ENCODE peak calls at places on chromosomes 13 and 19, in seven cellular contexts. Z is effector memory CD4-positive, alpha-beta T cell; Y is Caco-2; D is thoracic aorta; G is colonic mucosa; V is SK-N-SH; U is heart left ventricle. R is an unnamed sample. For H3K9me3, the result is how much of the 10 kb centered on the place peaks cover.

GRCh38 chr13:49859568-49859967 is 67.1 kb upstream of the KPNA3 start:
- DNase-seq in Z (no peak), Y (no peak), D (no peak), G (no peak), V (no peak), U (no peak), R (no peak)

GRCh38 chr13:80399340-80400163 is 58.6 kb upstream of the SPRY2 start:
- DNase-seq in Z (no peak), Y (no peak), D (no peak), G (no peak), V (no peak), U (no peak), R (peak)

GRCh38 chr19:53908106-53908932 is 759 bp upstream of the CACNG7 start:
- DNase-seq in Z (no peak), Y (no peak), D (no peak), G (peak), V (peak), U (peak), R (peak)

GRCh38 chr13:83890358-83890757 is 8.1 kb upstream of the SLITRK1 start:
- DNase-seq in Z (no peak), Y (no peak), D (no peak), G (no peak), V (no peak), U (no peak), R (no peak)

GRCh38 chr13:39789451-39789850 is 134.0 kb downstream of the COG6 start:
- DNase-seq in Z (no peak), Y (no peak), D (no peak), G (no peak), V (no peak), U (no peak), R (no peak)

GRCh38 chr13:39144941-39145533 is 106.8 kb downstream of the NHLRC3 start:
- DNase-seq in Z (no peak), Y (peak), D (no peak), G (peak), V (peak), U (peak), R (peak)

GRCh38 chr19:51366050-51366998 is at the start of gene ETFB:
- DNase-seq in Z (peak), Y (peak), D (peak), G (peak), V (peak), U (peak), R (peak)

GRCh38 chr13:109494955-109495354 is 291.4 kb downstream of the IRS2 start:
- DNase-seq in Z (no peak), Y (no peak), D (no peak), G (no peak), V (peak), U (no peak), R (no peak)

GRCh38 chr19:18091217-18091608 is 4.5 kb upstream of the IL12RB1 start:
- DNase-seq in Z (peak), Y (no peak), D (no peak), G (peak), V (no peak), U (peak), R (peak)

GRCh38 chr13:76425930-76426329 is 460.3 kb downstream of the KCTD12 start:
- DNase-seq in Z (no peak), Y (no peak), D (no peak), G (no peak), V (no peak), U (no peak), R (peak)

GRCh38 chr13:99250977-99251825 is 7.0 kb downstream of the GPR18 start:
- DNase-seq in Z (no peak), Y (no peak), D (no peak), G (no peak), V (no peak), U (no peak), R (no peak)

GRCh38 chr19:10501971-10502523 is 1.1 kb downstream of the KEAP1 start:
- DNase-seq in Z (no peak), Y (no peak), D (peak), G (peak), V (peak), U (peak), R (peak)

GRCh38 chr19:38577826-38578225 is 39.9 kb downstream of the MAP4K1 start:
- DNase-seq in Z (no peak), Y (no peak), D (no peak), G (no peak), V (peak), U (no peak), R (no peak)

GRCh38 chr13:103287659-103288058 is 221.4 kb upstream of the SLC10A2 start:
- DNase-seq in Z (no peak), Y (no peak), D (no peak), G (no peak), V (no peak), U (no peak), R (no peak)

GRCh38 chr19:2291185-2291751 is 9.3 kb upstream of the PEAK3 start:
- DNase-seq in Z (no peak), Y (no peak), D (no peak), G (no peak), V (peak), U (no peak), R (no peak)

GRCh38 chr13:31860002-31860401 is 120.7 kb downstream of the RXFP2 start:
- DNase-seq in Z (no peak), Y (no peak), D (no peak), G (no peak), V (peak), U (peak), R (no peak)

GRCh38 chr13:100510208-100510997 is 78.2 kb downstream of the GGACT start:
- DNase-seq in Z (no peak), Y (no peak), D (no peak), G (no peak), V (peak), U (no peak), R (no peak)

GRCh38 chr19:19491321-19492025 is 23.9 kb downstream of the TSSK6 start:
- DNase-seq in Z (no peak), Y (no peak), D (no peak), G (no peak), V (no peak), U (no peak), R (peak)

GRCh38 chr19:43616306-43616705 is 3.1 kb downstream of the ZNF428 start:
- DNase-seq in Z (no peak), Y (no peak), D (no peak), G (no peak), V (no peak), U (no peak), R (no peak)

GRCh38 chr19:46755077-46755852 is 9.0 kb upstream of the STRN4 start:
- DNase-seq in Z (no peak), Y (no peak), D (no peak), G (no peak), V (no peak), U (peak), R (no peak)

GRCh38 chr19:1856698-1857603 is 6.4 kb downstream of the KLF16 start:
- DNase-seq in Z (no peak), Y (no peak), D (peak), G (peak), V (peak), U (peak), R (peak)

GRCh38 chr19:1470864-1471513 is 8.0 kb downstream of the C19orf25 start:
- DNase-seq in Z (no peak), Y (peak), D (no peak), G (no peak), V (no peak), U (no peak), R (no peak)

GRCh38 chr13:110212529-110212928 is 94.4 kb downstream of the COL4A1 start:
- DNase-seq in Z (no peak), Y (no peak), D (no peak), G (no peak), V (no peak), U (no peak), R (no peak)

GRCh38 chr13:86986448-86986847 is 684.7 kb upstream of the SLITRK5 start:
- DNase-seq in Z (no peak), Y (no peak), D (no peak), G (no peak), V (no peak), U (no peak), R (no peak)

GRCh38 chr13:111225184-111225583 is 95.3 kb upstream of the TEX29 start:
- DNase-seq in Z (no peak), Y (no peak), D (no peak), G (no peak), V (no peak), U (no peak), R (no peak)

GRCh38 chr13:48891586-48891985 is 84.1 kb upstream of the FNDC3A start:
- DNase-seq in Z (no peak), Y (no peak), D (no peak), G (no peak), V (no peak), U (no peak), R (no peak)

GRCh38 chr19:17863520-17864182 is 3.9 kb downstream of the RPL18A start:
- DNase-seq in Z (no peak), Y (no peak), D (no peak), G (no peak), V (peak), U (no peak), R (no peak)

GRCh38 chr13:94994506-94994905 is 282.2 kb upstream of the SOX21 start:
- DNase-seq in Z (no peak), Y (no peak), D (no peak), G (no peak), V (no peak), U (no peak), R (no peak)

GRCh38 chr13:97978661-97979450 is 25.4 kb downstream of the IPO5 start:
- DNase-seq in Z (no peak), Y (no peak), D (no peak), G (no peak), V (no peak), U (no peak), R (no peak)

GRCh38 chr19:10603873-10604459 is 16.9 kb upstream of the AP1M2 start:
- DNase-seq in Z (no peak), Y (no peak), D (no peak), G (no peak), V (peak), U (no peak), R (no peak)

GRCh38 chr13:97344250-97345175 is 89.5 kb upstream of the RAP2A start:
- DNase-seq in Z (peak), Y (peak), D (no peak), G (peak), V (peak), U (peak), R (peak)

GRCh38 chr13:22040810-22041364 is 370.0 kb downstream of the FGF9 start:
- DNase-seq in Z (no peak), Y (peak), D (no peak), G (no peak), V (no peak), U (no peak), R (no peak)

GRCh38 chr19:31340059-31341025 is 8.9 kb downstream of the TSHZ3 start:
- DNase-seq in Z (peak), Y (no peak), D (no peak), G (no peak), V (peak), U (no peak), R (no peak)

GRCh38 chr13:48487968-48488367 is 44.9 kb downstream of the RCBTB2 start:
- DNase-seq in Z (no peak), Y (no peak), D (no peak), G (no peak), V (no peak), U (no peak), R (no peak)

DNA sequence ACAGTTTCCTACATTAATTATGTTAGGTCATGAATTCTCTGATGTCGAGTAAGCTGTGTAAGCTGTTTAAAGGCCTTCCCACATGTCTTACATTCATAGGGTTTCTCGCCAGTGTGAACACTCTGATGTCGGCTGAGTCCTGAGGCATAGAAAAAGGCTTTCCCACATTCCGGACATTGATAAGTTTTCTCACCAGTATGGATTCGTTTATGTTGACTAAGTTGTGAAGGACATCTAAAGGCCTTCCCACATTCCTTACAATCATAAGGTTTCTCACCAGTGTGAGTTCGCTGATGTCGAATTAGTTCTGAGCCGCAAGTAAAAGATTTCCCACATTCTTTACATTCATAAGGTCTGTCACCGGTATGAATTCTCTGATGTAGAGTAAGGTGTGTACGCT is 24.9 kb downstream of the ZNF850 start:
- DNase-seq in Z (no peak), Y (no peak), D (no peak), G (no peak), V (no peak), U (no peak), R (no peak)
- H3K9me3 ChIP-seq in Z (half or more), Y (half or more), D (half or more), G (under half), V (half or more), U (half or more), R (half or more)

DNA sequence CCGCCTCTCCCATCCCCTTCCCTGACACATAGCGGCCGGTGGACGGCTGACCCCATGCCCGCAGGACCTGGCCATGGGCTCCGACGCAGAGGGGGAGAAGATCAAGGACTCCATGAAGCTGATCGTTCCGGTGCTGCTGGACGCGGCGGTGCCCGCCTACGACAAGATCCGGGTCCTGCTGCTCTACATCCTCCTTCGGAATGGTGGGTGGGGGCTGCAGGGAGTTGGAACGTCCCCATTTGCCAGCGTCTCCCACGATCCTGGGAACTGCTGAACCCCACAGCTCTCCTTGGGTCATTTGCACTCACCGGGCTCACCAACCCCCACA is 7.6 kb downstream of the STXBP2 start:
- DNase-seq in Z (no peak), Y (no peak), D (no peak), G (no peak), V (peak), U (no peak), R (no peak)
- H3K4me3 ChIP-seq in Z (no peak), Y (no peak), D (no peak), G (no peak), V (no peak), U (no peak), R (no peak)

GRCh38 chr19:58145849-58146248 is 4.7 kb downstream of the ZNF329 start:
- DNase-seq in Z (no peak), Y (no peak), D (no peak), G (no peak), V (no peak), U (no peak), R (no peak)
- H3K9me3 ChIP-seq in Z (under half), Y (half or more), D (half or more), G (under half), V (under half), U (half or more), R (half or more)

GRCh38 chr19:29667390-29667783 is 2.1 kb downstream of the PLEKHF1 start:
- DNase-seq in Z (no peak), Y (no peak), D (no peak), G (no peak), V (no peak), U (no peak), R (no peak)

GRCh38 chr19:29666634-29667389 is 1.6 kb downstream of the PLEKHF1 start:
- DNase-seq in Z (no peak), Y (no peak), D (no peak), G (peak), V (no peak), U (peak), R (peak)

GRCh38 chr19:29670255-29670654 is 5.0 kb downstream of the PLEKHF1 start:
- DNase-seq in Z (no peak), Y (no peak), D (no peak), G (no peak), V (no peak), U (no peak), R (no peak)

GRCh38 chr19:29667941-29668340 is 2.7 kb downstream of the PLEKHF1 start:
- DNase-seq in Z (peak), Y (no peak), D (no peak), G (no peak), V (no peak), U (no peak), R (peak)

GRCh38 chr19:29668746-29669609 is 3.7 kb downstream of the PLEKHF1 start:
- DNase-seq in Z (no peak), Y (no peak), D (no peak), G (no peak), V (no peak), U (no peak), R (no peak)
- H3K4me3 ChIP-seq in Z (no peak), Y (no peak), D (peak), G (no peak), V (no peak), U (no peak), R (no peak)

DNA sequence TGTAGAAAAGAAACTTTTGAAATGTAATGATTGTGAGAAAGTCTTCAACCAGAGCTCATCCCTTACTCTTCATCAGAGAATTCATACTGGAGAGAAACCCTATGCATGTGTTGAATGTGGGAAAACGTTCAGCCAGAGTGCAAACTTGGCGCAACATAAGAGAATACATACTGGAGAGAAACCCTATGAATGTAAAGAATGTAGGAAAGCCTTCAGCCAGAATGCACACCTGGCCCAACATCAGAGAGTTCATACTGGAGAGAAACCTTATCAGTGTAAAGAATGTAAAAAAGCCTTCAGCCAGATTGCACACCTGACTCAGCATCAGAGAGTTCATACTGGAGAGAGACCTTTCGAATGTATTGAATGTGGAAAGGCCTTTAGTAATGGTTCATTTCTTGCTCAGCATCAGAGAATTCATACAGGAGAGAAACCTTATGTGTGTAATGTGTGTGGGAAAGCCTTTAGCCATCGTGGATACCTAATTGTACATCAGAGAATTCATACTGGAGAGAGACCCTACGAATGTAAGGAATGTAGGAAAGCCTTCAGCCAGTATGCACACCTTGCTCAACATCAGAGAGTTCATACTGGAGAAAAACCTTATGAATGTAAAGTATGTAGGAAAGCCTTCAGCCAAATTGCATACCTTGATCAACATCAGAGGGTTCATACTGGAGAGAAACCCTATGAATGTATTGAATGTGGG is 19.3 kb downstream of the ZNF583 start:
- DNase-seq in Z (no peak), Y (no peak), D (no peak), G (no peak), V (no peak), U (no peak), R (no peak)
- H3K9me3 ChIP-seq in Z (half or more), Y (half or more), D (half or more), G (under half), V (half or more), U (half or more), R (half or more)

DNA sequence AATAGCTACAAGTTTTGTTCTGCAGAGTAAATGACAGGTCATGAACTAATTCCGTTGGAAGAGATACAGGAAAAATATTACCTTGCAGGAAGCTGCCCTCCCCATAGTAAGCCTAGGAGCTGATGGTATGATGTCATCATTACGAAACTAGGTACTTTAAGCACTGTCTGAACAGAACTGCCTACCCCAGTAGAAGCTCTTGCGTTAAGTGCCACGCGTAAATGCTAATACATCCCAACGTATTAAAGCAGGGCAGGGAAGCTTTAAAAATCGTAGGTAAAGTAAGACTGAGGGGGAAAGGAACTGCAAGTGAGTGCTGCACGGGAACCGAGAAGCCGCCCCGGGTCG is 572 bp downstream of the UGGT2 start:
- DNase-seq in Z (no peak), Y (no peak), D (no peak), G (no peak), V (peak), U (no peak), R (no peak)
- H3K4me3 ChIP-seq in Z (no peak), Y (peak), D (peak), G (peak), V (peak), U (peak), R (peak)